ENCODE peak calls at places on chromosomes 7 and 10, in four cellular contexts. H is K562, L is A549, Y is GM12878. S is an unnamed sample.

GRCh38 chr7:81937091-81937490 is 167.2 kb upstream of the HGF start:
- DNase-seq in H (no peak), L (no peak), Y (no peak), S (peak; percentile 8)

GRCh38 chr10:36202861-36203260 is 560.8 kb upstream of the FZD8 start:
- DNase-seq in Y (no peak), L (no peak), H (no peak), S (no peak)

GRCh38 chr7:55178863-55179773 is 160.3 kb downstream of the EGFR start:
- DNase-seq in H (no peak), Y (no peak), L (no peak), S (no peak)

GRCh38 chr10:119342017-119342734 is 134.8 kb downstream of the GRK5 start:
- DNase-seq in L (no peak), H (no peak), Y (no peak), S (peak; percentile 49)

GRCh38 chr10:5720182-5720581 is 35.5 kb downstream of the TASOR2 start:
- DNase-seq in L (no peak), H (no peak), Y (no peak), S (no peak)

GRCh38 chr7:101099969-101100781 is 14.9 kb downstream of the TRIM56 start:
- DNase-seq in Y (no peak), H (peak; percentile 98), L (peak; percentile 98), S (peak; percentile 99)

GRCh38 chr7:24732646-24733413 is 24.4 kb downstream of the GSDME start:
- DNase-seq in L (peak; percentile 71), H (no peak), Y (no peak), S (peak; percentile 92)

GRCh38 chr10:4353964-4354363 is 472.0 kb upstream of the AKR1E2 start:
- DNase-seq in Y (no peak), L (peak; percentile 60), H (no peak), S (peak; percentile 72)

GRCh38 chr10:29454250-29454649 is 165.4 kb downstream of the LYZL1 start:
- DNase-seq in Y (no peak), L (no peak), H (no peak), S (no peak)

GRCh38 chr10:126595160-126595559 is 75.3 kb downstream of the C10orf90 start:
- DNase-seq in H (no peak), Y (no peak), L (no peak), S (no peak)

GRCh38 chr7:351681-352480 is 61.9 kb downstream of the FOXL3 start:
- DNase-seq in L (no peak), Y (no peak), H (no peak), S (no peak)

GRCh38 chr7:73341877-73342276 is 13.9 kb downstream of the FKBP6 start:
- DNase-seq in H (peak; percentile 81), Y (no peak), L (peak; percentile 38), S (peak; percentile 91)

GRCh38 chr7:157432957-157433576 is 96.3 kb downstream of the DNAJB6 start:
- DNase-seq in Y (no peak), L (peak; percentile 47), H (peak; percentile 69), S (peak; percentile 17)

GRCh38 chr7:45662540-45663166 is 88.5 kb downstream of the ADCY1 start:
- DNase-seq in L (no peak), H (no peak), Y (no peak), S (no peak)

GRCh38 chr7:135253851-135254815 is 20.5 kb downstream of the STRA8 start:
- DNase-seq in Y (no peak), L (peak; percentile 52), H (no peak), S (peak; percentile 76)

GRCh38 chr7:116315293-116315692 is 105.0 kb downstream of the TES start:
- DNase-seq in H (no peak), L (peak; percentile 55), Y (no peak), S (peak; percentile 68)
- TF ChIP-seq ELK1 in H (no peak), L (no peak), Y (no peak), S (no peak)

GRCh38 chr10:81071087-81071796 is 533.5 kb downstream of the SH2D4B start:
- DNase-seq in H (no peak), Y (no peak), L (no peak), S (no peak)

GRCh38 chr10:81068446-81068845 is 530.7 kb downstream of the SH2D4B start:
- DNase-seq in L (no peak), H (no peak), Y (no peak), S (no peak)

GRCh38 chr10:81073155-81073554 is 535.5 kb downstream of the SH2D4B start:
- DNase-seq in H (no peak), L (no peak), Y (no peak), S (no peak)
- TF ChIP-seq BHLHE40 in H (no peak), L (no peak), Y (no peak), S (no peak)

DNA sequence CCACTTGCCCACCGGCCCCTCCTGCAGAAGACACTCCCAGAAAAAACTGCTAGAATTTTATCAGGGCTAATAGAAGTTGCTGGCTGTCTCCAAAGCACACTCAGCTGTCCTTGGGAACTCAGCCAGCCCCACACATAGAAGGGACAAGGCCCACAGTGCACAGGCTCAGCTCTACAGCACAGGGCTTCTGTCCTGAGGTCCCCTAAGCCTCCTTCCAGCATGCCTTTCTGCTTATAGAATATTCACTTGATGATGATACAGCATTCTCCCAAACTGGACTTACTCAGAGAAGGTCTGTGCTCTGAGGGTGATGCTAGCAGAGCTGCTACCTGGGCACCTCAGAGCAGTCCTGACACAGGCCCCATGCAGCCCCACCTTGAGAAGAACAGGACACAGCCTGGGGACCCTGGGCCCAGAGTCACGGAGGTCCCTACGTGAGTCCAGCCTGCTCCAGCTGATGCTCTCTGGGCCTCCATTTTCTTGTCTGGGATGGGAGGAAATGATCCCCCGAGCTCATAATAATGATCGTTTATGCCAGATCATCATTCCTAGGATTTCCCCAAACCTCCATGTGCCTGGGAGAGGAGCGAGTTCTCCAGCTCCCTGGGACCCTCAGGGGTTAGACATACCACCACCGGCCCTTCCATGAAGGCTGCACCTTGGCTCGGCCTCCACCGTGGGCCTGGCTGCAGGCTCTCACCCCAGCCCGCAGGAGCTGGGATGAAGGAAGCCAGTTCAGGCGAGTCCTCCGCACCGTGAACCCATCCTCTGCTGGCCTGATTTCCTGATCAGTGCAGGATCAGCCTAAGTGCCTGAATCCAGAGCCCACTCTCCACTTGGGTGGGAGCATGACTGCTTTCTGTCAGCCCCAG is 145.6 kb downstream of the ZNF248 start:
- DNase-seq in L (no peak), Y (no peak), H (no peak), S (no peak)
- TF ChIP-seq ELK1 in L (no peak), Y (no peak), H (no peak), S (no peak)

GRCh38 chr7:142806021-142806353 is 35.2 kb downstream of the PRSS2 start:
- DNase-seq in L (no peak), Y (no peak), H (no peak), S (no peak)
- TF ChIP-seq BHLHE40 in L (no peak), Y (no peak), H (no peak), S (no peak)

DNA sequence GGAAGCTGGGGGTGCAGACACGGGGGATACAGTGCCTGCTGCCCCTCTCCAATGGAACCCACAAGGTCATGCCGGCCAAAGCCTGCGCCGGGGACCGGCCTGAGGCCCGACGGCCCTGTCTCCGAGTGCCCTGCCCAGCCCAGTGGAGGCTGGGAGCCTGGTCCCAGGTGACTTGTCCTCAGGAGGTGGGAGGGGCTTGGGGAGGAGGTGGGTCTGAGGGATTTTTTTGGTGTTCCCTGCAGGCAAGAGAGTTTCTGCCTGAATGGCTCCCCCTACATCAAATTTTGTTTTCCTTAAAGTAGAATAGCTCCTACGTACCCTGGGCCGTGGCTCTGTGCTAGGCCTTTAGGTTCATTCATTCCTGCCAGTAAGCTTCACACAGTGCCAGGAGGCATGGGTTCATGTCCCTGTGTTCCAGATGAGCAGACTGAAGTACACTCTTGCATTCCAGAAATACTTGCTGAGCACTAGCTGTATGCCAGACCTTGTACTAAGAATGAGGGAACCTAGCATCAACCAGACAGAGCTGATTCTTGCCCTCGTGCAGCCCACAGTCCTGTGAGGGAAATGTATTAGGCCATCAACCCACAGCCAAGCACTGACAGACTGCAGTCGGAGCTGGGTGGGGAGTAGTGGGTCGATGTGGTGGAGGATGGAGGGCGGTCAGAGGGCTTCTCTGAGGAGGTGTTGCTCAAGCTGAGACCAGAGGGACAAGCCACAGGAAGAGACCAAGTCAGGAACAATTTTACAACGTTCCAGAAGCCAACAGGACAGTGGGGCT is 31.1 kb downstream of the TBATA start:
- DNase-seq in Y (no peak), H (peak; percentile 52), L (no peak), S (peak; percentile 6)
- TF ChIP-seq ELK1 in Y (no peak), H (no peak), L (no peak), S (no peak)

DNA sequence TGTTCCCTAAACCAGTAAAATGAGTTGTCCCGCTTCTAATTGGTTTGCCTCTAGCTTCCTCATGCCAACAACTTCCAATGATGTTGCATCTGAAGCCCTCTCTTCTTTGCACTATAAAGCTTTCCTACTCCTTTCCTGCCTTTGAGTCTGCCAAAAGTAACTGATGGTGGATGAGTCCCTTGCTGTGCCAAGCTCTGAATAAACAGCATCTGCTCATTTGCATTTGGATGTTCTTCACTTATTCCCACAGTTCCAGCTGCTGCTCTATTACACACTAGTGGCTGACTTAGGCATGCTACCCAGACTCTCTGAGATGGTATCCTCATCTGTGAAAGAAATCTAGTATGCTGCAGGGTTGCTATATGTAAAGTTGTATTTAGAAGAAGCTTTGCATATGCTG is 24.9 kb downstream of the SFR1 start:
- DNase-seq in Y (no peak), L (no peak), H (no peak), S (no peak)
- TF ChIP-seq BHLHE40 in Y (no peak), L (no peak), H (no peak), S (no peak)

S was measured in IMR-90.